ENCODE peak calls at places on chromosome 11, in ten cellular contexts. F, R, U, Q, Y, V, O, G, S and A are unnamed samples.

GRCh38 chr11:126890561-126890960 is 110.0 kb downstream of the KIRREL3 start:
- DNase-seq in F (no peak), R (peak), U (no peak), Q (no peak), Y (no peak), V (no peak), O (no peak), G (no peak), S (no peak), A (no peak)

GRCh38 chr11:12086271-12087074 is 23.9 kb upstream of the MICAL2 start:
- DNase-seq in F (no peak), R (no peak), U (peak), Q (no peak), Y (peak), V (no peak), O (no peak), G (peak), S (no peak), A (peak)

GRCh38 chr11:32469791-32470190 is 34.5 kb upstream of the WT1 start:
- DNase-seq in F (no peak), R (no peak), U (no peak), Q (no peak), Y (no peak), V (no peak), O (no peak), G (no peak), S (no peak), A (no peak)

GRCh38 chr11:106159846-106160245 is 82.4 kb downstream of the AASDHPPT start:
- DNase-seq in F (no peak), R (no peak), U (no peak), Q (no peak), Y (no peak), V (no peak), O (no peak), G (peak), S (no peak), A (no peak)

GRCh38 chr11:1291295-1292017 is 18.0 kb downstream of the TOLLIP start:
- DNase-seq in F (no peak), R (no peak), U (no peak), Q (no peak), Y (no peak), V (no peak), O (no peak), G (no peak), S (no peak), A (no peak)

GRCh38 chr11:27882066-27882697 is 181.9 kb upstream of the BDNF start:
- DNase-seq in F (no peak), R (no peak), U (peak), Q (no peak), Y (no peak), V (no peak), O (no peak), G (no peak), S (no peak), A (no peak)

GRCh38 chr11:93724090-93724489 is 17.2 kb downstream of the TAF1D start:
- DNase-seq in F (no peak), R (no peak), U (no peak), Q (no peak), Y (no peak), V (no peak), O (no peak), G (no peak), S (no peak), A (no peak)

GRCh38 chr11:124225471-124225870 is 15.4 kb upstream of the OR8G1 start:
- DNase-seq in F (no peak), R (no peak), U (no peak), Q (no peak), Y (no peak), V (no peak), O (no peak), G (no peak), S (no peak), A (no peak)

GRCh38 chr11:117412176-117412575 is 84.5 kb downstream of the CEP164 start:
- DNase-seq in F (no peak), R (no peak), U (no peak), Q (no peak), Y (no peak), V (no peak), O (no peak), G (no peak), S (no peak), A (no peak)

GRCh38 chr11:17352925-17353227 is 1.3 kb downstream of the NCR3LG1 start:
- DNase-seq in F (no peak), R (peak), U (peak), Q (peak), Y (no peak), V (peak), O (no peak), G (peak), S (peak), A (peak)

GRCh38 chr11:19639603-19640002 is 73.0 kb upstream of the NAV2 start:
- DNase-seq in F (no peak), R (no peak), U (no peak), Q (no peak), Y (no peak), V (no peak), O (no peak), G (no peak), S (no peak), A (no peak)

GRCh38 chr11:65872555-65873279 is at the start of gene EFEMP2:
- DNase-seq in F (no peak), R (peak), U (no peak), Q (no peak), Y (no peak), V (no peak), O (no peak), G (peak), S (no peak), A (peak)